ENCODE peak calls at places on chromosomes 7 and 10, in five cellular contexts. K is GM12892; L is iris pigment epithelial cell; F is activated CD8-positive, alpha-beta T cell treated with anti-CD3 and anti-CD28 coated beads for 36 hours; A is HT-29. Q is an unnamed sample.

GRCh38 chr7:92681633-92682032 is 91.4 kb upstream of the FAM133B start:
- DNase-seq in K (no peak), L (no peak), F (no peak), A (no peak), Q (no peak)

GRCh38 chr7:125670926-125671572 is 741.4 kb upstream of the POT1 start:
- DNase-seq in K (no peak), L (peak; percentile 22), F (no peak), A (peak; percentile 43), Q (peak; percentile 8)

GRCh38 chr10:101291254-101292193 is 62.3 kb upstream of the LBX1 start:
- DNase-seq in K (peak; percentile 62), L (no peak), F (peak; percentile 75), A (no peak), Q (no peak)

GRCh38 chr10:43125274-43125845 is 12.9 kb upstream of the CSGALNACT2 start:
- DNase-seq in K (no peak), L (no peak), F (peak; percentile 0), A (no peak), Q (no peak)

GRCh38 chr10:30534465-30535144 is 94.9 kb downstream of the LYZL2 start:
- DNase-seq in K (no peak), L (peak; percentile 72), F (peak; percentile 87), A (peak; percentile 80), Q (peak; percentile 27)

GRCh38 chr7:53218730-53219504 is 183.5 kb downstream of the POM121L12 start:
- DNase-seq in K (no peak), L (no peak), F (no peak), A (no peak), Q (no peak)

GRCh38 chr7:108234281-108234680 is 104.1 kb upstream of the LAMB4 start:
- DNase-seq in K (no peak), L (peak; percentile 45), F (no peak), A (no peak), Q (no peak)

GRCh38 chr10:77320852-77321496 is 316.6 kb downstream of the KCNMA1 start:
- DNase-seq in K (no peak), L (peak; percentile 69), F (no peak), A (no peak), Q (peak; percentile 94)

GRCh38 chr10:97095701-97096300 is 90.0 kb downstream of the SLIT1 start:
- DNase-seq in K (no peak), L (no peak), F (peak; percentile 7), A (no peak), Q (no peak)

GRCh38 chr10:64733980-64734379 is 1212.8 kb downstream of the REEP3 start:
- DNase-seq in K (no peak), L (peak; percentile 9), F (peak; percentile 5), A (peak; percentile 62), Q (no peak)

GRCh38 chr7:12456506-12456905 is 52.8 kb upstream of the VWDE start:
- DNase-seq in K (no peak), L (peak; percentile 19), F (no peak), A (no peak), Q (peak; percentile 11)

GRCh38 chr7:36723951-36724664 is at the start of gene AOAH:
- DNase-seq in K (no peak), L (no peak), F (peak; percentile 92), A (no peak), Q (no peak)

GRCh38 chr10:48452879-48453412 is 146.5 kb downstream of the MAPK8 start:
- DNase-seq in K (no peak), L (no peak), F (no peak), A (no peak), Q (no peak)

GRCh38 chr7:32117837-32118236 is 47.6 kb upstream of the PDE1C start:
- DNase-seq in K (no peak), L (no peak), F (no peak), A (no peak), Q (no peak)

GRCh38 chr7:64651203-64651602 is 14.7 kb upstream of the ZNF107 start:
- DNase-seq in K (no peak), L (no peak), F (no peak), A (no peak), Q (no peak)

GRCh38 chr7:68730194-68730593 is 868.1 kb upstream of the AUTS2 start:
- DNase-seq in K (no peak), L (no peak), F (no peak), A (peak; percentile 7), Q (no peak)

GRCh38 chr10:131082201-131082850 is 229.2 kb downstream of the TCERG1L start:
- DNase-seq in K (no peak), L (no peak), F (no peak), A (no peak), Q (no peak)

GRCh38 chr10:89440262-89440661 is 25.9 kb downstream of the IFIT5 start:
- DNase-seq in K (no peak), L (no peak), F (no peak), A (no peak), Q (no peak)

GRCh38 chr10:118873738-118874105 is 119.0 kb upstream of the CACUL1 start:
- DNase-seq in K (no peak), L (no peak), F (no peak), A (no peak), Q (peak; percentile 22)

GRCh38 chr10:80136134-80136571 is 3.6 kb downstream of the PLAC9 start:
- DNase-seq in K (no peak), L (peak; percentile 60), F (no peak), A (no peak), Q (peak; percentile 45)

GRCh38 chr7:158263964-158264748 is 323.5 kb downstream of the PTPRN2 start:
- DNase-seq in K (no peak), L (no peak), F (no peak), A (no peak), Q (no peak)

GRCh38 chr10:7956508-7956907 is 98.0 kb upstream of the GATA3 start:
- DNase-seq in K (no peak), L (peak; percentile 84), F (no peak), A (no peak), Q (peak; percentile 79)

GRCh38 chr10:71241114-71241898 is 28.9 kb downstream of the UNC5B start:
- DNase-seq in K (no peak), L (peak; percentile 78), F (no peak), A (no peak), Q (peak; percentile 78)

Q was measured in astrocyte.